ENCODE peak calls at places on chromosome 14, in five cellular contexts. V, M, P, C and Y are unnamed samples.

GRCh38 chr14:90819734-90820393 is 3.6 kb upstream of the TTC7B start:
- DNase-seq in C (no peak), P (no peak), M (no peak), V (no peak), Y (no peak)

GRCh38 chr14:20632831-20633771 is 8.4 kb downstream of the OR6S1 start:
- DNase-seq in M (peak), C (no peak), P (peak), V (no peak), Y (peak)

GRCh38 chr14:100851946-100852620 is 26.2 kb downstream of the MEG3 start:
- DNase-seq in M (no peak), C (no peak), P (no peak), V (no peak), Y (no peak)

GRCh38 chr14:63475761-63476160 is 67.4 kb downstream of the PPP2R5E start:
- DNase-seq in C (no peak), V (no peak), P (no peak), M (no peak), Y (no peak)

GRCh38 chr14:59020382-59020781 is 168.1 kb upstream of the DAAM1 start:
- DNase-seq in M (peak), V (no peak), P (no peak), C (no peak), Y (no peak)

GRCh38 chr14:31578266-31578665 is 17.1 kb downstream of the NUBPL start:
- DNase-seq in P (no peak), M (no peak), V (no peak), C (no peak), Y (no peak)

GRCh38 chr14:42047421-42048045 is 440.9 kb downstream of the LRFN5 start:
- DNase-seq in P (no peak), M (no peak), C (no peak), V (no peak), Y (no peak)

GRCh38 chr14:105622329-105622955 is 96.1 kb downstream of the TMEM121 start:
- DNase-seq in C (no peak), M (no peak), V (peak), P (no peak), Y (no peak)

GRCh38 chr14:99749142-99749541 is 44.1 kb upstream of the EML1 start:
- DNase-seq in C (no peak), P (no peak), V (no peak), M (no peak), Y (no peak)

GRCh38 chr14:65972891-65973290 is 513.3 kb upstream of the CCDC196 start:
- DNase-seq in V (no peak), M (no peak), P (no peak), C (no peak), Y (no peak)

GRCh38 chr14:101711041-101711861 is 50.3 kb upstream of the PPP2R5C start:
- DNase-seq in V (peak), M (no peak), C (no peak), P (no peak), Y (no peak)

GRCh38 chr14:77243853-77244252 is 27.2 kb downstream of the NGB start:
- DNase-seq in C (no peak), P (no peak), M (no peak), V (no peak), Y (peak)

GRCh38 chr14:91624757-91625156 is 107.1 kb downstream of the CATSPERB start:
- DNase-seq in C (no peak), M (no peak), P (no peak), V (no peak), Y (no peak)

GRCh38 chr14:75794615-75795038 is 133.6 kb downstream of the TTLL5 start:
- DNase-seq in V (no peak), P (peak), C (no peak), M (peak), Y (no peak)
- TF ChIP-seq CTCF in V (peak), P (peak), C (no peak), M (peak), Y (no peak)

DNA sequence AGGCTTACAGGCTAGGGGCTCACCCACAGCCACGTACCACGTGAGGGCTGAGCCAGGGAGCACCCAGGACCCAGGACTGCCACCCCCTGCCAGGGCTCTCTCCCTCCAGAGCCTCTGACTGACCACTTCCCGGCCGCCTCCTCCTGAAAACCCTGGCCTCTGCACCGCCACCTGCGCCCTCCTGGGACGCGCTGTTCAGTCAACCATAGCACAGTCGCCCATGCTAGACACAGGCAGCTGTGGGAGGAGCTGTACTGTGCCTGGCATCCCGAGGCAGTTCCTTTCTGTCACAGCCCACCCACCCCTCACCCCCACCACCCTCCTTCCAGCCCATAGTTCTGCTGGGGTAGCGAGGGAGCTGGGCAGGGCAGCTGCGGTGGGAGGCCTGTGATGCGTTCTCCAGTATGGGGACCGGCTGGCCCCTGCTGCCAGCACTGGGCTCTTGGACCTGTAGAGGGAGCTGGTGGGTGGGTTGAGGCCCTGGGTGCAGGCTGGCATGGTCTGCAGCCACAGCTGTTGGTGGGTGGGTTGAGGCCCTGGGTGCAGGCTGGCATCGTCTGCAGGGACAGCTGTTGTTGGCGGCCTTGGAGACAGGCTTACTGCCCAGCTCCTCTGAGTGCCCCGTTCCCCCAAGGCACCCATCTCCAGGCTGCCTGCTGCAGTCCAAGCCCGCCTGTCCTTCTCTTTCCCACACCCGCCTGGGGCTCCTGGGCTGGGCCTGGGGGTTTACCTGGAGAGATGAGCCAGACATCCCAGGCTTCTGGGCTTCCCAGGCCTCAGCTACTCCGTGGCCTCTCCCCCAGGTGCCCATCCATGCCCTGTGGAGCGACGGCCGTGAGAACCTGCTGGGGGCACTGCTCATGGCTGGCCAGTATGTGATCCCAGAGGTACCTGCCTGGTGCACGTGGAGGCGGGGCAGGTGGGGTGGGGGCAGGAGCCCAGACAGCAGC is 11.5 kb downstream of the ASPG start:
- DNase-seq in P (no peak), C (no peak), V (no peak), M (no peak), Y (no peak)
- TF ChIP-seq CTCF in P (peak), C (no peak), V (no peak), M (peak), Y (no peak)

DNA sequence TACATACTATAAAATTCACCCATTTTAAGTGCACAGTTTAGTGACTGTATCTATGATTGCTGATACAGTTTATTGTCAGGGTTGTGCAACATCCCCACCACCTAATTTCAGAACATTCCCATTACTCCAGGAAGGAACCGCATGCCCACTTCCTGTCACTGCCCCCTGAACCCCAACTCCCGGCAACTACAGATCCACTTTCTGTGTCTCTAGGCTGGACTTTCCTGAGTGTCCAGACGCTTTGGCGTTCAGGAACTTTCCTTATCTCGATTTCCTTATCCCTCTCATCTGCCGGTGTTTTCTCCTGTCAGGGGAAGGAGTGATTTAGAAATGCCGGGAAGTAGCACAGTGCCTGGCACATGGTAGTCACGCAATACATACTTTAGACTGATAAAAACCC is 258.4 kb downstream of the PCNX1 start:
- DNase-seq in V (no peak), M (no peak), P (no peak), C (no peak), Y (no peak)
- TF ChIP-seq CTCF in V (no peak), M (no peak), P (no peak), C (no peak), Y (no peak)

GRCh38 chr14:96100171-96101064 is 61.3 kb downstream of the C14orf132 start:
- DNase-seq in P (peak), V (peak), M (peak), C (peak), Y (peak)
- TF ChIP-seq CTCF in P (peak), V (peak), M (peak), C (peak), Y (peak)

DNA sequence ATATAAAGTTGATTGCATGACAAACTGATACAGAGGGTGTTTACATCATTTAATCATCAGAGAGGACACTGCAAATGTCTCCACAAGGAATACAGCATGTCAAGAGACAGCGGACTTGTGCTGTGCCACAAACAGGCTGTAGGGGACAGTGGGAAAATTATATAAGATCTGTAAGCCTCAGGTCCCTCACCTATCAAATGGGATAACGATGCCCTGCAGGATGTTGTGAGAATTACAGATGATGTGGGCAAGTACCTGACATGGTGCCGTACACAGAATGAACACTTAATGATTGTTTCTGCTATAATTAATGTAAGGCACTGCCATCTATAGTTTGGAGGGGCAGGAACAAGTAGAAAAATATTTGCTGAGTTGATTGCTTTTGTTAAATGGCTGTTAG is 81.9 kb upstream of the GTF2A1 start:
- DNase-seq in P (peak), V (no peak), M (no peak), C (no peak), Y (no peak)
- TF ChIP-seq CTCF in P (no peak), V (peak), M (no peak), C (no peak), Y (no peak)